ENCODE peak calls at places on chromosomes 13 and 19, in five cellular contexts. T is HEK293T, H is thoracic aorta, V is posterior vena cava, P is Caco-2. G is an unnamed sample.

GRCh38 chr19:38894968-38895367 is 4.5 kb downstream of the SIRT2 start:
- DNase-seq in T (no peak), V (no peak), P (no peak), H (no peak), G (no peak)

GRCh38 chr19:7989071-7989575 is 16.3 kb downstream of the ELAVL1 start:
- DNase-seq in T (no peak), H (no peak), V (no peak), P (no peak), G (peak; percentile 68)

GRCh38 chr13:98176777-98177608 is at the start of gene RNF113B:
- DNase-seq in V (no peak), T (no peak), P (no peak), H (no peak), G (no peak)

GRCh38 chr19:51422053-51422448 is 4.6 kb upstream of the SIGLEC10 start:
- DNase-seq in H (no peak), P (peak; percentile 94), V (peak; percentile 96), T (peak; percentile 89), G (peak; percentile 80)

GRCh38 chr19:33522371-33522662 is 726 bp upstream of the PEPD start:
- DNase-seq in P (no peak), V (no peak), H (no peak), T (peak; percentile 11), G (no peak)

GRCh38 chr13:48123827-48124226 is 28.9 kb upstream of the MED4 start:
- DNase-seq in P (no peak), T (no peak), V (no peak), H (no peak), G (peak; percentile 24)

GRCh38 chr13:40401911-40402776 is 264.3 kb downstream of the FOXO1 start:
- DNase-seq in V (peak; percentile 99), T (peak; percentile 19), P (peak; percentile 36), H (peak; percentile 93), G (peak; percentile 98)

GRCh38 chr13:99908129-99908805 is 63.3 kb downstream of the ZIC5 start:
- DNase-seq in T (no peak), P (no peak), V (no peak), H (no peak), G (no peak)

GRCh38 chr13:62320129-62320724 is 904.6 kb upstream of the PCDH20 start:
- DNase-seq in V (no peak), H (no peak), P (peak; percentile 42), T (peak; percentile 73), G (peak; percentile 61)

GRCh38 chr13:77417897-77418296 is 91.0 kb upstream of the MYCBP2 start:
- DNase-seq in H (no peak), V (no peak), P (no peak), T (no peak), G (no peak)

GRCh38 chr19:55080121-55080914 is 4.6 kb downstream of the EPS8L1 start:
- DNase-seq in T (peak; percentile 93), P (peak; percentile 88), H (no peak), V (peak; percentile 92), G (peak; percentile 64)

GRCh38 chr13:67390462-67391093 is 160.4 kb upstream of the PCDH9 start:
- DNase-seq in P (no peak), T (no peak), V (no peak), H (no peak), G (peak; percentile 20)

GRCh38 chr13:91468301-91468700 is 69.9 kb downstream of the GPC5 start:
- DNase-seq in T (no peak), H (no peak), P (peak; percentile 8), V (no peak), G (peak; percentile 41)

GRCh38 chr19:17125728-17126677 is 50.4 kb downstream of the MYO9B start:
- DNase-seq in T (no peak), V (peak; percentile 93), H (peak; percentile 41), P (no peak), G (no peak)

GRCh38 chr19:12314553-12314952 is 18.9 kb downstream of the ZNF563 start:
- DNase-seq in V (no peak), T (no peak), H (no peak), P (no peak), G (no peak)

GRCh38 chr19:21677696-21678418 is 89.5 kb downstream of the ZNF100 start:
- DNase-seq in V (no peak), H (no peak), T (no peak), P (no peak), G (no peak)

GRCh38 chr13:45370922-45371406 is 30.0 kb upstream of the TPT1 start:
- DNase-seq in P (peak; percentile 17), T (peak; percentile 59), H (peak; percentile 8), V (peak; percentile 88), G (peak; percentile 69)

GRCh38 chr13:51707468-51707867 is 96.5 kb downstream of the DHRS12 start:
- DNase-seq in T (no peak), H (no peak), V (no peak), P (no peak), G (no peak)

GRCh38 chr13:94704347-94705080 is 7.8 kb downstream of the SOX21 start:
- DNase-seq in V (no peak), H (no peak), T (no peak), P (no peak), G (no peak)

GRCh38 chr13:110185696-110186095 is 121.3 kb downstream of the COL4A1 start:
- DNase-seq in P (no peak), V (peak; percentile 49), T (no peak), H (no peak), G (no peak)

GRCh38 chr19:5718032-5718578 is 1.8 kb downstream of the LONP1 start:
- DNase-seq in P (no peak), H (no peak), T (no peak), V (peak; percentile 76), G (peak; percentile 35)

GRCh38 chr19:39372941-39373340 is 18.0 kb downstream of the PAF1 start:
- DNase-seq in V (no peak), T (no peak), P (no peak), H (no peak), G (no peak)

GRCh38 chr19:2058570-2059421 is 7.8 kb upstream of the MKNK2 start:
- DNase-seq in H (no peak), T (no peak), V (no peak), P (no peak), G (no peak)

GRCh38 chr13:28568286-28568685 is 73.4 kb upstream of the FLT1 start:
- DNase-seq in T (no peak), P (no peak), H (no peak), V (peak; percentile 85), G (no peak)

GRCh38 chr19:47456721-47457478 is 14.8 kb downstream of the SLC8A2 start:
- DNase-seq in V (no peak), T (no peak), P (no peak), H (no peak), G (no peak)

GRCh38 chr19:7544626-7545025 is 9.1 kb downstream of the PNPLA6 start:
- DNase-seq in P (no peak), V (no peak), H (no peak), T (no peak), G (no peak)

GRCh38 chr19:15247107-15248014 is 15.1 kb upstream of the EPHX3 start:
- DNase-seq in P (peak; percentile 35), V (no peak), H (no peak), T (no peak), G (no peak)

GRCh38 chr19:5585461-5586299 is 17.9 kb upstream of the TINCR start:
- DNase-seq in V (peak; percentile 83), P (no peak), H (no peak), T (no peak), G (no peak)

GRCh38 chr13:94987869-94988268 is 275.5 kb upstream of the SOX21 start:
- DNase-seq in V (no peak), H (no peak), T (no peak), P (no peak), G (no peak)

GRCh38 chr13:30341815-30342570 is 34.6 kb upstream of the KATNAL1 start:
- DNase-seq in V (peak; percentile 96), H (peak; percentile 61), P (no peak), T (no peak), G (peak; percentile 76)

G was measured in MCF 10A.